ENCODE peak calls at places on chromosomes 12 and 14, in four cellular contexts. F is stomach, D is esophagus squamous epithelium, P is brain microvascular endothelial cell. N is an unnamed sample.

GRCh38 chr12:103705927-103706326 is 118.9 kb downstream of the STAB2 start:
- DNase-seq in F (no peak), D (no peak), P (no peak), N (no peak)

GRCh38 chr12:129276408-129277042 is 423.2 kb downstream of the GLT1D1 start:
- DNase-seq in F (no peak), D (no peak), P (peak; percentile 9), N (no peak)

GRCh38 chr12:117151195-117152031 is 38.9 kb downstream of the FBXO21 start:
- DNase-seq in F (peak; percentile 60), D (no peak), P (peak; percentile 52), N (no peak)

GRCh38 chr14:54356172-54356571 is 40.6 kb upstream of the CDKN3 start:
- DNase-seq in F (no peak), D (no peak), P (peak; percentile 61), N (no peak)

GRCh38 chr12:76085159-76085868 is 829 bp upstream of the NAP1L1 start:
- DNase-seq in F (no peak), D (no peak), P (peak; percentile 78), N (peak; percentile 42)

GRCh38 chr12:121858662-121859572 is at the start of gene HPD:
- DNase-seq in F (no peak), D (no peak), P (peak; percentile 67), N (no peak)

GRCh38 chr14:23580152-23580926 is 1.7 kb upstream of the JPH4 start:
- DNase-seq in F (peak; percentile 21), D (no peak), P (no peak), N (no peak)

GRCh38 chr12:81759215-81759991 is at the start of gene PPFIA2:
- DNase-seq in F (no peak), D (no peak), P (peak; percentile 26), N (no peak)

GRCh38 chr12:21220266-21220665 is 89.3 kb downstream of the SLCO1B1 start:
- DNase-seq in F (no peak), D (no peak), P (no peak), N (no peak)

GRCh38 chr12:90940872-90941499 is 14.0 kb downstream of the CCER1 start:
- DNase-seq in F (no peak), D (no peak), P (peak; percentile 31), N (no peak)

GRCh38 chr14:62179367-62180018 is 417.3 kb downstream of the SNAPC1 start:
- DNase-seq in F (peak; percentile 54), D (no peak), P (peak; percentile 81), N (no peak)

GRCh38 chr14:89618309-89618708 is 201.3 kb upstream of the FOXN3 start:
- DNase-seq in F (no peak), D (no peak), P (no peak), N (no peak)

GRCh38 chr12:89346741-89347324 is 5.5 kb downstream of the DUSP6 start:
- DNase-seq in F (no peak), D (no peak), P (peak; percentile 68), N (no peak)

GRCh38 chr14:90677484-90678045 is 138.7 kb downstream of the TTC7B start:
- DNase-seq in F (no peak), D (no peak), P (peak; percentile 12), N (no peak)

GRCh38 chr14:97713023-97713422 is 915.8 kb downstream of the VRK1 start:
- DNase-seq in F (no peak), D (no peak), P (no peak), N (no peak)

GRCh38 chr14:63563370-63564026 is 20.3 kb upstream of the PPP2R5E start:
- DNase-seq in F (no peak), D (no peak), P (peak; percentile 73), N (no peak)

GRCh38 chr12:49921936-49922335 is 18.2 kb upstream of the FAIM2 start:
- DNase-seq in F (no peak), D (no peak), P (no peak), N (no peak)

GRCh38 chr12:15152864-15153263 is 68.4 kb downstream of the RERG start:
- DNase-seq in F (no peak), D (no peak), P (no peak), N (no peak)

GRCh38 chr12:115944851-115945496 is 332.5 kb downstream of the MED13L start:
- DNase-seq in F (no peak), D (no peak), P (no peak), N (no peak)

GRCh38 chr14:34201909-34202622 is 251.2 kb upstream of the EGLN3 start:
- DNase-seq in F (no peak), D (no peak), P (no peak), N (no peak)

GRCh38 chr12:53578783-53579182 is 47.4 kb downstream of the ATF7 start:
- DNase-seq in F (no peak), D (no peak), P (no peak), N (no peak)

GRCh38 chr12:83573676-83574075 is 887.0 kb downstream of the TMTC2 start:
- DNase-seq in F (peak; percentile 52), D (no peak), P (peak; percentile 83), N (no peak)

GRCh38 chr14:42391146-42391821 is 784.6 kb downstream of the LRFN5 start:
- DNase-seq in F (no peak), D (no peak), P (no peak), N (no peak)

GRCh38 chr12:67925077-67925476 is 64.2 kb upstream of the IFNG-AS1 start:
- DNase-seq in F (peak; percentile 32), D (no peak), P (no peak), N (no peak)

GRCh38 chr12:75854681-75855309 is 176.8 kb downstream of the PHLDA1 start:
- DNase-seq in F (no peak), D (no peak), P (no peak), N (no peak)

GRCh38 chr14:105843444-105844046 is 317.2 kb downstream of the TMEM121 start:
- DNase-seq in F (no peak), D (no peak), P (no peak), N (no peak)

GRCh38 chr12:7637641-7638040 is 28.1 kb downstream of the APOBEC1 start:
- DNase-seq in F (no peak), D (no peak), P (no peak), N (no peak)

GRCh38 chr12:43338848-43339526 is 213.0 kb downstream of the ADAMTS20 start:
- DNase-seq in F (no peak), D (no peak), P (peak; percentile 62), N (no peak)

GRCh38 chr14:99645545-99646505 is 896 bp downstream of the HHIPL1 start:
- DNase-seq in F (no peak), D (no peak), P (no peak), N (no peak)

GRCh38 chr12:61011767-61012423 is 1248.3 kb upstream of the USP15 start:
- DNase-seq in F (no peak), D (no peak), P (no peak), N (no peak)

GRCh38 chr12:61009167-61009566 is 1251.0 kb upstream of the USP15 start:
- DNase-seq in F (no peak), D (no peak), P (no peak), N (no peak)
- H3K36me3 ChIP-seq in F (no peaks in the 10 kb centered on the region), D (no peaks in the 10 kb centered on the region), P (no peaks in the 10 kb centered on the region), N (no peaks in the 10 kb centered on the region)

GRCh38 chr14:77638738-77639137 is 22.3 kb upstream of the SPTLC2 start:
- DNase-seq in F (no peak), D (no peak), P (peak; percentile 97), N (no peak)
- H3K27ac ChIP-seq in F (no peak overlapping the region), D (no peak overlapping the region), P (peak overlapping the region; percentile 95), N (no peak overlapping the region)

DNA sequence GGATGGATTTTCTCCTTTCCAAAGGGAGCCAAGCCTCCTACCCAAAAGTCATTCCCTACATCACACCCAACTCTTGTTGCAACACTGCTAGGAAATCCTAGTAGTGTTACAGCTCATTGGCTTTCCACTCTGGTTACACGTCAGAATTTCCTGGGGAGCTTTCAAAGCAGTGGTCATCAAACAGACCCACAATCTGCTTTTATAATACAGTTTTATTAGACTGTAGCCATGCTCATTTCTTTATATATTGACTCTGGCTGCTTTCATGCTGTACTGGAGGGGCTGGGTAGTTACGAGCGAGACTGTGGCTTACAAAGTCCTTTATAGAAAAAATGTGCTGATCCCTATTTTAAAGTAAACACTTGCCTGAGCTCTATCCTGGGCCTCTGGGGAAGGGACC is 34.3 kb downstream of the ZFYVE26 start:
- DNase-seq in F (no peak), D (no peak), P (no peak), N (no peak)
- H3K36me3 ChIP-seq in F (peaks cover 82% of the 10 kb centered on the region), D (peaks cover 6% of the 10 kb centered on the region), P (peaks cover 58% of the 10 kb centered on the region), N (peaks cover 82% of the 10 kb centered on the region)

GRCh38 chr14:39576258-39576657 is 144.0 kb upstream of the FBXO33 start:
- DNase-seq in F (no peak), D (no peak), P (no peak), N (no peak)

GRCh38 chr14:39581474-39581873 is 149.2 kb upstream of the FBXO33 start:
- DNase-seq in F (no peak), D (no peak), P (no peak), N (no peak)

GRCh38 chr14:39582028-39582654 is 149.9 kb upstream of the FBXO33 start:
- DNase-seq in F (no peak), D (no peak), P (no peak), N (no peak)

GRCh38 chr14:39576726-39577125 is 144.5 kb upstream of the FBXO33 start:
- DNase-seq in F (no peak), D (no peak), P (no peak), N (no peak)
- H3K27ac ChIP-seq in F (no peak overlapping the region), D (no peak overlapping the region), P (no peak overlapping the region), N (no peak overlapping the region)

GRCh38 chr12:113286712-113287111 is 48.2 kb downstream of the SLC8B1 start:
- DNase-seq in F (no peak), D (no peak), P (no peak), N (no peak)
- H3K36me3 ChIP-seq in F (peaks cover 49% of the 10 kb centered on the region), D (peaks cover 48% of the 10 kb centered on the region), P (peaks cover 17% of the 10 kb centered on the region), N (peaks cover 55% of the 10 kb centered on the region)

GRCh38 chr12:123998344-123998941 is 25.4 kb downstream of the ZNF664 start:
- DNase-seq in F (no peak), D (no peak), P (no peak), N (no peak)
- H3K27ac ChIP-seq in F (no peak overlapping the region), D (no peak overlapping the region), P (no peak overlapping the region), N (no peak overlapping the region)

DNA sequence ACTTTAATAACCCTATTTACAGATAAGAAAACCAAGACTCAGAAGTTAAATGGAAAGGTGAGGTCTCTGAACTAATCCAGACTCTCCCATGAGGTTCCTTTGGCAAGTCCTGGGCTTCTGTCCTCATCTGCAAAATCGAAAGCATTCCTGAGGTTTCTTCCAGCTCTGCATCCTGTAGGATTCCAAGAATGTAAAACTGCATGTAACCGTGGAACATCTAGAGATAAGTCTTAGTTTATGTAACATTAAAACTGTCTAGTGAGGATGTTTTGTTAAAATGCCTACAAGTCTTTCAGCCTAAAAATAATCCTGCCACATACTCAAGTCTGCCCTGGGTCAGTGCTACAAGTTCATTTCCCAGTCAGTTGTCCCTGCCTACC is 7.3 kb upstream of the ITFG2 start:
- DNase-seq in F (no peak), D (no peak), P (peak; percentile 29), N (no peak)
- H3K36me3 ChIP-seq in F (peaks cover 45% of the 10 kb centered on the region), D (peaks cover 28% of the 10 kb centered on the region), P (peaks cover 33% of the 10 kb centered on the region), N (peaks cover 38% of the 10 kb centered on the region)

GRCh38 chr12:2292560-2292959 is 239.8 kb downstream of the CACNA1C start:
- DNase-seq in F (no peak), D (no peak), P (no peak), N (no peak)
- H3K27ac ChIP-seq in F (no peak overlapping the region), D (no peak overlapping the region), P (no peak overlapping the region), N (no peak overlapping the region)

N was measured in effector memory CD4-positive, alpha-beta T cell.